ENCODE peak calls at places on chromosomes 16 and 17, in nine cellular contexts. One of them, this sample, is unnamed.

GRCh38 chr16:23081675-23082119 is 67.6 kb downstream of the USP31 start:
- DNase-seq in HepG2: no peak
- DNase-seq in neural progenitor cell: no peak
- DNase-seq in mesendoderm: peak; percentile 5
- DNase-seq in GM23338: no peak
- DNase-seq in CD4-positive, alpha-beta T cell: no peak
- DNase-seq in gastrocnemius medialis: no peak
- DNase-seq in pancreas: no peak
- DNase-seq in naive thymus-derived CD4-positive, alpha-beta T cell: no peak
- DNase-seq in this sample: no peak

GRCh38 chr16:87705780-87706277 is 60.0 kb downstream of the KLHDC4 start:
- DNase-seq in naive thymus-derived CD4-positive, alpha-beta T cell: no peak
- DNase-seq in gastrocnemius medialis: no peak
- DNase-seq in pancreas: peak; percentile 67
- DNase-seq in HepG2: peak; percentile 74
- DNase-seq in mesendoderm: no peak
- DNase-seq in neural progenitor cell: peak; percentile 42
- DNase-seq in GM23338: no peak
- DNase-seq in CD4-positive, alpha-beta T cell: no peak
- DNase-seq in this sample: peak; percentile 54

GRCh38 chr16:57952909-57953308 is 18.0 kb downstream of the CNGB1 start:
- DNase-seq in naive thymus-derived CD4-positive, alpha-beta T cell: no peak
- DNase-seq in mesendoderm: no peak
- DNase-seq in HepG2: no peak
- DNase-seq in neural progenitor cell: no peak
- DNase-seq in CD4-positive, alpha-beta T cell: no peak
- DNase-seq in gastrocnemius medialis: no peak
- DNase-seq in pancreas: no peak
- DNase-seq in GM23338: no peak
- DNase-seq in this sample: no peak

GRCh38 chr16:28258571-28258970 is 33.8 kb upstream of the SBK1 start:
- DNase-seq in mesendoderm: no peak
- DNase-seq in GM23338: peak; percentile 47
- DNase-seq in CD4-positive, alpha-beta T cell: no peak
- DNase-seq in neural progenitor cell: peak; percentile 51
- DNase-seq in naive thymus-derived CD4-positive, alpha-beta T cell: no peak
- DNase-seq in pancreas: peak; percentile 84
- DNase-seq in HepG2: no peak
- DNase-seq in gastrocnemius medialis: peak; percentile 77
- DNase-seq in this sample: no peak

GRCh38 chr17:59752922-59753321 is 45.5 kb downstream of the VMP1 start:
- DNase-seq in GM23338: no peak
- DNase-seq in gastrocnemius medialis: no peak
- DNase-seq in mesendoderm: no peak
- DNase-seq in neural progenitor cell: no peak
- DNase-seq in CD4-positive, alpha-beta T cell: no peak
- DNase-seq in pancreas: no peak
- DNase-seq in naive thymus-derived CD4-positive, alpha-beta T cell: no peak
- DNase-seq in HepG2: no peak
- DNase-seq in this sample: no peak

GRCh38 chr17:65985571-65985970 is 206.4 kb downstream of the CEP112 start:
- DNase-seq in naive thymus-derived CD4-positive, alpha-beta T cell: no peak
- DNase-seq in CD4-positive, alpha-beta T cell: no peak
- DNase-seq in GM23338: no peak
- DNase-seq in gastrocnemius medialis: no peak
- DNase-seq in mesendoderm: no peak
- DNase-seq in pancreas: no peak
- DNase-seq in neural progenitor cell: no peak
- DNase-seq in HepG2: no peak
- DNase-seq in this sample: no peak

GRCh38 chr16:81036751-81037350 is 1.2 kb downstream of the ATMIN start:
- DNase-seq in HepG2: peak; percentile 6
- DNase-seq in gastrocnemius medialis: no peak
- DNase-seq in mesendoderm: no peak
- DNase-seq in pancreas: no peak
- DNase-seq in naive thymus-derived CD4-positive, alpha-beta T cell: no peak
- DNase-seq in CD4-positive, alpha-beta T cell: no peak
- DNase-seq in GM23338: no peak
- DNase-seq in neural progenitor cell: no peak
- DNase-seq in this sample: no peak

GRCh38 chr16:68719993-68720489 is 17.1 kb upstream of the CDH1 start:
- DNase-seq in mesendoderm: no peak
- DNase-seq in pancreas: no peak
- DNase-seq in CD4-positive, alpha-beta T cell: no peak
- DNase-seq in naive thymus-derived CD4-positive, alpha-beta T cell: no peak
- DNase-seq in neural progenitor cell: no peak
- DNase-seq in HepG2: no peak
- DNase-seq in gastrocnemius medialis: no peak
- DNase-seq in GM23338: no peak
- DNase-seq in this sample: no peak

GRCh38 chr17:81158688-81159590 is 6.4 kb upstream of the PVALEF start:
- DNase-seq in naive thymus-derived CD4-positive, alpha-beta T cell: no peak
- DNase-seq in neural progenitor cell: no peak
- DNase-seq in GM23338: no peak
- DNase-seq in HepG2: no peak
- DNase-seq in gastrocnemius medialis: no peak
- DNase-seq in CD4-positive, alpha-beta T cell: no peak
- DNase-seq in pancreas: peak; percentile 67
- DNase-seq in mesendoderm: no peak
- DNase-seq in this sample: no peak

GRCh38 chr17:81161536-81161935 is 3.8 kb upstream of the PVALEF start:
- DNase-seq in naive thymus-derived CD4-positive, alpha-beta T cell: no peak
- DNase-seq in CD4-positive, alpha-beta T cell: no peak
- DNase-seq in neural progenitor cell: no peak
- DNase-seq in GM23338: no peak
- DNase-seq in HepG2: no peak
- DNase-seq in gastrocnemius medialis: no peak
- DNase-seq in mesendoderm: no peak
- DNase-seq in pancreas: peak; percentile 78
- DNase-seq in this sample: no peak

GRCh38 chr17:81159611-81160265 is 5.6 kb upstream of the PVALEF start:
- DNase-seq in neural progenitor cell: no peak
- DNase-seq in mesendoderm: no peak
- DNase-seq in HepG2: no peak
- DNase-seq in GM23338: no peak
- DNase-seq in pancreas: peak; percentile 77
- DNase-seq in CD4-positive, alpha-beta T cell: no peak
- DNase-seq in gastrocnemius medialis: no peak
- DNase-seq in naive thymus-derived CD4-positive, alpha-beta T cell: no peak
- DNase-seq in this sample: no peak

GRCh38 chr17:81160747-81161453 is 4.4 kb upstream of the PVALEF start:
- DNase-seq in pancreas: peak; percentile 76
- DNase-seq in HepG2: no peak
- DNase-seq in CD4-positive, alpha-beta T cell: no peak
- DNase-seq in naive thymus-derived CD4-positive, alpha-beta T cell: no peak
- DNase-seq in GM23338: no peak
- DNase-seq in neural progenitor cell: no peak
- DNase-seq in gastrocnemius medialis: no peak
- DNase-seq in mesendoderm: no peak
- DNase-seq in this sample: no peak

DNA sequence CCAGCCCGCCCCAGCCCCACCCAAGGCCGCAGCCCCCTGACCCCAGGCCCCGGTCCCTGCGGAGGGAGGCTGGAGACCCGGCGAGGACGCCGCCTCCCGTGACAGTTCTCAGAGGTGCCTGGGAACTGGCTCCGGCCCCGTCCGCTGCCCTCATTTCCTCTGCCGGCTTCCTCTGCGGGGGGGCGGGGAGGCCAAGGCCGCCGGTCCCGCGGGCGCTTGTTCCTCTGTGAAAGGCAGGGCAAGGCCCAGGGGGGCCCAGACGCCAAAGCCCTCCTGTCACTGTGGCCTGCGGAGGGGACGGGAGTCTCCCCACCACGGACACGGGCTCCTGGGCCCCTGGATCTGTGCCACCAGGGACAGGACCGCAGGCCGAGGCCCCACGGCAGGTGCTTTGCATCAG is 5.0 kb upstream of the PVALEF start:
- DNase-seq in naive thymus-derived CD4-positive, alpha-beta T cell: no peak
- DNase-seq in GM23338: no peak
- DNase-seq in HepG2: no peak
- DNase-seq in CD4-positive, alpha-beta T cell: no peak
- DNase-seq in pancreas: peak; percentile 87
- DNase-seq in neural progenitor cell: no peak
- DNase-seq in mesendoderm: no peak
- DNase-seq in gastrocnemius medialis: no peak
- DNase-seq in this sample: peak; percentile 51
- H3K27me3 ChIP-seq in naive thymus-derived CD4-positive, alpha-beta T cell: no peaks in the 10 kb centered on the region
- H3K27me3 ChIP-seq in GM23338: no peaks in the 10 kb centered on the region
- H3K27me3 ChIP-seq in HepG2: no peaks in the 10 kb centered on the region
- H3K27me3 ChIP-seq in CD4-positive, alpha-beta T cell: peaks cover 22% of the 10 kb centered on the region
- H3K27me3 ChIP-seq in pancreas: no peaks in the 10 kb centered on the region
- H3K27me3 ChIP-seq in neural progenitor cell: no peaks in the 10 kb centered on the region
- H3K27me3 ChIP-seq in mesendoderm: no peaks in the 10 kb centered on the region
- H3K27me3 ChIP-seq in gastrocnemius medialis: peaks cover 17% of the 10 kb centered on the region
- H3K27me3 ChIP-seq in this sample: no peaks in the 10 kb centered on the region

DNA sequence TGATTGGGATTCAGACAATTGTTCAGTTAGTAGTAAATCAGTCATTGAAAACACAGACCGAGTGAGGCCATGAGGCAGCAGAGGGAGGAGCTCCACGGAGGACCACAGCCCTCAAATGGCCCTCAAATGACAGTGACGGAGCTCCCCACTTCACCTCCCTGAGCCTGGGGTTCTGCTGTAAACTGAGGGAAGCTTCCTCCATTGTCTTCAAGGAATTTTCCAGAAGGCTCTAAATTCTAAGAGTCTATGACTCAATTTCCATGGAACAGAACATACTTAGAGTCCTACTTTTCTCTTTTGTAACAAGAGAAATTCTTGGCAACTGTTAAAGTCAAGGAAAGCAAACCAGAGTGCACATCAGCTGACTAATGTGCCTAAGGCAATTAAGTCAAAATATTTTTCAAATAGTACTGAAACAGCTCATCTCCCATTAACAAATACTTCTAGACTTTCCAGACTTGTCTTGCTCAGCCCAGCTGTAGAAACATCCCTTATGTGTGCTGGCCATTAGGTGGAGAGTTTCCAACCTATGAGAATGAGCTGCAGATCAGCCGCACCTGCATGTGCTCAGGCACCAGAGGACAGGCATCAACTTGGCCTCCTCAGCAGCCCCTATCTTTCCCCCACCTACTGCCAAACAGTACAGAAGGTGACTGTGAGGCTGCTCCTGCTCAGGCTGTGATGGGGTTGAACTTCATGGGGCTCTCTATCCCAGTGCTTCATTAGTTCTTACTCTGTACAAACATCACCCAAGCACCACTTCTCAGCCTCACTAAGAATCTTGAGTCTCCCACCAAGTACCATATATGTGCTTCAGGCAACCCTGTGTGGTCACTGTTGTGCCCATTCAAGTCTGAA is 32.3 kb downstream of the TEX2 start:
- DNase-seq in gastrocnemius medialis: no peak
- DNase-seq in CD4-positive, alpha-beta T cell: no peak
- DNase-seq in HepG2: no peak
- DNase-seq in GM23338: no peak
- DNase-seq in naive thymus-derived CD4-positive, alpha-beta T cell: no peak
- DNase-seq in pancreas: no peak
- DNase-seq in neural progenitor cell: no peak
- DNase-seq in mesendoderm: no peak
- DNase-seq in this sample: no peak
- H3K27ac ChIP-seq in gastrocnemius medialis: peak overlapping the region; percentile 81
- H3K27ac ChIP-seq in CD4-positive, alpha-beta T cell: no peak overlapping the region
- H3K27ac ChIP-seq in HepG2: no peak overlapping the region
- H3K27ac ChIP-seq in GM23338: no peak overlapping the region
- H3K27ac ChIP-seq in naive thymus-derived CD4-positive, alpha-beta T cell: no peak overlapping the region
- H3K27ac ChIP-seq in pancreas: peak overlapping the region; percentile 19
- H3K27ac ChIP-seq in neural progenitor cell: no peak overlapping the region
- H3K27ac ChIP-seq in mesendoderm: no peak overlapping the region
- H3K27ac ChIP-seq in this sample: peak overlapping the region; percentile 76

GRCh38 chr16:20611975-20612471 is 35.9 kb upstream of the ACSM2B start:
- DNase-seq in CD4-positive, alpha-beta T cell: no peak
- DNase-seq in gastrocnemius medialis: no peak
- DNase-seq in naive thymus-derived CD4-positive, alpha-beta T cell: no peak
- DNase-seq in HepG2: no peak
- DNase-seq in neural progenitor cell: no peak
- DNase-seq in GM23338: no peak
- DNase-seq in mesendoderm: no peak
- DNase-seq in pancreas: peak; percentile 95
- DNase-seq in this sample: peak; percentile 64

GRCh38 chr16:20612551-20613470 is 36.6 kb upstream of the ACSM2B start:
- DNase-seq in CD4-positive, alpha-beta T cell: no peak
- DNase-seq in mesendoderm: no peak
- DNase-seq in naive thymus-derived CD4-positive, alpha-beta T cell: no peak
- DNase-seq in gastrocnemius medialis: no peak
- DNase-seq in HepG2: no peak
- DNase-seq in neural progenitor cell: no peak
- DNase-seq in GM23338: no peak
- DNase-seq in pancreas: peak; percentile 78
- DNase-seq in this sample: peak; percentile 90

GRCh38 chr16:20617271-20617670 is 41.1 kb upstream of the ACSM2B start:
- DNase-seq in naive thymus-derived CD4-positive, alpha-beta T cell: no peak
- DNase-seq in GM23338: no peak
- DNase-seq in pancreas: no peak
- DNase-seq in mesendoderm: no peak
- DNase-seq in HepG2: no peak
- DNase-seq in neural progenitor cell: no peak
- DNase-seq in gastrocnemius medialis: no peak
- DNase-seq in CD4-positive, alpha-beta T cell: no peak
- DNase-seq in this sample: no peak

GRCh38 chr16:20613471-20613887 is 37.3 kb upstream of the ACSM2B start:
- DNase-seq in CD4-positive, alpha-beta T cell: no peak
- DNase-seq in HepG2: no peak
- DNase-seq in gastrocnemius medialis: no peak
- DNase-seq in neural progenitor cell: no peak
- DNase-seq in GM23338: no peak
- DNase-seq in mesendoderm: no peak
- DNase-seq in pancreas: peak; percentile 73
- DNase-seq in naive thymus-derived CD4-positive, alpha-beta T cell: no peak
- DNase-seq in this sample: no peak

GRCh38 chr16:20614201-20615141 is 38.3 kb upstream of the ACSM2B start:
- DNase-seq in pancreas: peak; percentile 78
- DNase-seq in neural progenitor cell: no peak
- DNase-seq in mesendoderm: no peak
- DNase-seq in naive thymus-derived CD4-positive, alpha-beta T cell: no peak
- DNase-seq in gastrocnemius medialis: no peak
- DNase-seq in HepG2: no peak
- DNase-seq in GM23338: no peak
- DNase-seq in CD4-positive, alpha-beta T cell: no peak
- DNase-seq in this sample: peak; percentile 76
- H3K27me3 ChIP-seq in pancreas: no peaks in the 10 kb centered on the region
- H3K27me3 ChIP-seq in neural progenitor cell: no peaks in the 10 kb centered on the region
- H3K27me3 ChIP-seq in mesendoderm: no peaks in the 10 kb centered on the region
- H3K27me3 ChIP-seq in naive thymus-derived CD4-positive, alpha-beta T cell: no peaks in the 10 kb centered on the region
- H3K27me3 ChIP-seq in gastrocnemius medialis: no peaks in the 10 kb centered on the region
- H3K27me3 ChIP-seq in HepG2: peaks cover 14% of the 10 kb centered on the region
- H3K27me3 ChIP-seq in GM23338: no peaks in the 10 kb centered on the region
- H3K27me3 ChIP-seq in CD4-positive, alpha-beta T cell: no peaks in the 10 kb centered on the region
- H3K27me3 ChIP-seq in this sample: no peaks in the 10 kb centered on the region

DNA sequence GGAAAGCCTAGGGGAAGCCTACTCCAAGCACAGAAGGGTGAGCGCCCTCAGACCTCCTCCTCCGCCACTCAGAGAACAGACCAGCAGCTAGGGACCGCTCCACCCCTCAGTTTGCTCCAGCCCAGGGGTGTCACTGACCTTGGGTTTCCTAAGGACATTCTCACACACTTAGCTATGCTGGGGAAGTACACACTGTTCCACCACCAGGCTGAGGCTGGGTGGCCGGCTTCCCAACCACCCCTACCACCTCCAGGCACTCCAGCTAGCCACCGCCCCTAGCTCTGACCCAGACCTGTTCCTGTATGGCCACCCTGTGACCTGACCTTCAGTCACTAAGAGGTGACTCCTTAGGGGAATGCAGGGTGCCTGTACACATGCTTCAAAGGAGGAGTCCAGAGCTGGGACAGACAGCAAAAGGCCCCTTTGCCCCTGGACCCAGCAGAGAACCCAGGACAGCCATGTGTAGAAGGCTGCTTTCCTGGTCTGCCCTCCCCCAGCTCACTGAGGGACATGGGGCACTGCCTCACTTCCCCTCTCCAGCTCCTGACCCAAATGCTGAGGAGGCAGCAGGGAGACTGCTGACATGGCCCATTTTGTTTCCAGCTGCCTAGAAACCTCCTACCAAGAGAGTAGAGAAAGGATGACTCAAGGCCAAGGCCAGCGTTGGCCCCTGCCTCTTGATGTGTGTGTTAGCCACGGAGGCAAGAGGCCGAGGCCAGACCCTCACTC is 6.7 kb downstream of the HSPB9 start:
- DNase-seq in mesendoderm: no peak
- DNase-seq in gastrocnemius medialis: no peak
- DNase-seq in naive thymus-derived CD4-positive, alpha-beta T cell: no peak
- DNase-seq in neural progenitor cell: no peak
- DNase-seq in HepG2: no peak
- DNase-seq in CD4-positive, alpha-beta T cell: no peak
- DNase-seq in GM23338: no peak
- DNase-seq in pancreas: peak; percentile 54
- DNase-seq in this sample: no peak
- H3K27ac ChIP-seq in mesendoderm: no peak overlapping the region
- H3K27ac ChIP-seq in gastrocnemius medialis: peak overlapping the region; percentile 74
- H3K27ac ChIP-seq in naive thymus-derived CD4-positive, alpha-beta T cell: peak overlapping the region; percentile 39
- H3K27ac ChIP-seq in neural progenitor cell: no peak overlapping the region
- H3K27ac ChIP-seq in HepG2: no peak overlapping the region
- H3K27ac ChIP-seq in CD4-positive, alpha-beta T cell: no peak overlapping the region
- H3K27ac ChIP-seq in GM23338: no peak overlapping the region
- H3K27ac ChIP-seq in pancreas: no peak overlapping the region
- H3K27ac ChIP-seq in this sample: peak overlapping the region; percentile 81

This sample was measured in lung.